ENCODE peak calls at places on chromosomes 5 and 9, in eight cellular contexts. P is mammary epithelial cell, E is transverse colon, Q is right lobe of liver, N is MM.1S, D is fibroblast of lung, U is IMR-90, G is psoas muscle. H is an unnamed sample. For H3K4me1, the result is how much of the 10 kb centered on the place peaks cover.

GRCh38 chr5:7876867-7877266 is 7.9 kb downstream of the MTRR start:
- DNase-seq in U (peak), N (no peak), E (no peak), Q (no peak), D (peak), P (peak), G (no peak), H (peak)

GRCh38 chr5:151345808-151346478 is 1.4 kb downstream of the SLC36A2 start:
- DNase-seq in G (peak), N (no peak), U (peak), P (peak), E (no peak), D (peak), Q (no peak), H (peak)

GRCh38 chr9:117672397-117672796 is 31.8 kb upstream of the TLR4 start:
- DNase-seq in N (no peak), G (no peak), P (peak), U (no peak), E (no peak), Q (no peak), D (peak), H (no peak)

GRCh38 chr9:33273972-33274328 is 9.1 kb downstream of the CHMP5 start:
- DNase-seq in N (no peak), E (no peak), Q (no peak), U (peak), G (no peak), D (peak), P (no peak), H (no peak)

GRCh38 chr5:67771221-67771620 is 444.3 kb upstream of the PIK3R1 start:
- DNase-seq in N (no peak), U (no peak), G (no peak), D (peak), P (no peak), E (no peak), Q (no peak), H (no peak)

GRCh38 chr9:20623021-20623747 is 885 bp upstream of the MLLT3 start:
- DNase-seq in U (peak), D (peak), P (peak), G (peak), N (peak), Q (no peak), E (peak), H (peak)

GRCh38 chr9:28758346-28758745 is 1185.1 kb upstream of the C9orf72 start:
- DNase-seq in G (no peak), N (no peak), E (no peak), Q (no peak), P (peak), D (no peak), U (no peak), H (no peak)

GRCh38 chr9:109063765-109064164 is 50.5 kb upstream of the CTNNAL1 start:
- DNase-seq in G (no peak), U (peak), N (no peak), P (peak), D (peak), E (no peak), Q (no peak), H (no peak)

GRCh38 chr5:134626369-134627014 is 6.1 kb downstream of the SAR1B start:
- DNase-seq in G (no peak), D (no peak), P (peak), N (peak), E (no peak), U (peak), Q (no peak), H (no peak)

GRCh38 chr5:68343421-68343826 is 127.9 kb downstream of the PIK3R1 start:
- DNase-seq in N (peak), P (peak), E (no peak), Q (no peak), U (peak), G (peak), D (peak), H (peak)

GRCh38 chr9:4936823-4937222 is 48.2 kb upstream of the JAK2 start:
- DNase-seq in N (peak), P (no peak), D (no peak), G (no peak), Q (no peak), E (no peak), U (no peak), H (no peak)
- H3K27ac ChIP-seq in N (peak), P (no peak), D (no peak), G (peak), Q (no peak), E (no peak), U (no peak), H (peak)

GRCh38 chr9:96116275-96117051 is 185.5 kb downstream of the HSD17B3 start:
- DNase-seq in E (peak), G (no peak), P (no peak), N (no peak), Q (no peak), U (no peak), D (no peak), H (no peak)
- H3K4me1 ChIP-seq in E (under half), G (under half), P (under half), N (under half), Q (under half), U (under half), D (under half), H (under half)

DNA sequence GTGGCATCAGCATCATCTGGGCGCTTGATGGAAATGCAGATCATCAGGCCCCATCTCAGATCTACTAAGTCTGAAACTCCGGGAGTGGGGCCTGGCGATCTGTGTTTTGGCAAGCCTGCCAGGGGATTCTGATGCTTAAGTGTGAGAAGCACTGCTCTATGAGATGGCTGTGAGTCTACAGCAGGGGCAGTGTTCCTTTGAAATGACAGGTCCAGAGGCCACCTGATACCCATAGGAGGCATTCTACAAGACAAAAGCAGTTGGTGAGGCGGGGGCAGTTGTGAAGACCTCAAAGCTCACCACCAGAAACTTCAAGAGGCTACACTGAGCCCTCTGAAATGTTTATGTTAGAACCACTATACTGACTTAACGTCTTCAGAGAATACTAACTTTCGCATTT is 86.9 kb upstream of the SPATA31D4 start:
- DNase-seq in D (no peak), E (no peak), U (no peak), Q (no peak), N (no peak), G (no peak), P (no peak), H (no peak)
- TF ChIP-seq CTCF in D (no peak), E (no peak), U (no peak), Q (no peak), N (no peak), G (no peak), P (no peak), H (no peak)

DNA sequence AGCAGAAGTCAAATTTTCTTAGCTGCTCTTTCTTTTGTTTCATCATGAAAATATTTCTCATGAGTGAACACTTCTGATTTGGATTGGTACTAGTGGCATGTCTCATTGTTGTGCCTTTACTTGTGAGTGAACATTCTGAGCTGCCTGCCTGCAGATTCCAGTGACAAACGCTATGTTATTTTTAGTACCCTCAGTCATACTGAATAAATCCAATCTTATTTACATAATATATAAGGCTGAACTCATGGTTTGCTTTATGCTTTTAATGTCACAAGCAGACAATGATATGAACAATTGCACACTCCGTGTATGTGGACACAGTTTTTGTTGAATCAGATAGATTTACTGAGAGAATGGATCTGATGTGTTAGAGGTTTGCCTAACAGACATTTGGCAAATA is 67.8 kb downstream of the ACTBL2 start:
- DNase-seq in E (no peak), G (no peak), N (no peak), D (no peak), Q (no peak), U (peak), P (no peak), H (no peak)
- H3K27ac ChIP-seq in E (no peak), G (no peak), N (no peak), D (no peak), Q (no peak), U (no peak), P (no peak), H (no peak)

H was measured in adrenal gland.